ENCODE peak calls at places on chromosomes 1 and 21, in seven cellular contexts. Y is hepatocyte, O is WTC11, B is WERI-Rb-1, A is AG09319, Z is neural crest cell, J is endothelial cell of umbilical vein. V is an unnamed sample.

GRCh38 chr1:62285984-62286481 is 33.2 kb downstream of the KANK4 start:
- DNase-seq in Y (no peak), O (peak), B (no peak), A (no peak), Z (no peak), J (peak), V (no peak)

GRCh38 chr1:227998374-227999055 is 8.3 kb upstream of the WNT3A start:
- DNase-seq in Y (peak), O (no peak), B (no peak), A (no peak), Z (no peak), J (no peak), V (no peak)

GRCh38 chr1:162422662-162423375 is 10.9 kb upstream of the SH2D1B start:
- DNase-seq in Y (no peak), O (no peak), B (no peak), A (no peak), Z (no peak), J (no peak), V (no peak)

GRCh38 chr1:67166196-67166595 is at the start of gene IL23R:
- DNase-seq in Y (no peak), O (no peak), B (no peak), A (no peak), Z (no peak), J (no peak), V (no peak)

GRCh38 chr1:64041366-64042131 is 161.9 kb upstream of the UBE2U start:
- DNase-seq in Y (no peak), O (no peak), B (no peak), A (no peak), Z (no peak), J (no peak), V (no peak)

GRCh38 chr1:84259989-84260388 is 41.5 kb upstream of the SAMD13 start:
- DNase-seq in Y (no peak), O (no peak), B (no peak), A (no peak), Z (no peak), J (no peak), V (no peak)

GRCh38 chr1:100575406-100575805 is 37.5 kb downstream of the GPR88 start:
- DNase-seq in Y (no peak), O (no peak), B (no peak), A (no peak), Z (no peak), J (no peak), V (no peak)

GRCh38 chr1:918843-919242 is 4.9 kb upstream of the SAMD11 start:
- DNase-seq in Y (no peak), O (no peak), B (no peak), A (no peak), Z (no peak), J (no peak), V (no peak)

GRCh38 chr1:57307382-57307781 is 116.5 kb downstream of the DAB1 start:
- DNase-seq in Y (peak), O (peak), B (peak), A (no peak), Z (no peak), J (no peak), V (no peak)

GRCh38 chr1:63612564-63612963 is 19.4 kb downstream of the PGM1 start:
- DNase-seq in Y (peak), O (no peak), B (no peak), A (no peak), Z (no peak), J (no peak), V (no peak)

GRCh38 chr1:14451217-14451616 is 147.3 kb upstream of the KAZN start:
- DNase-seq in Y (no peak), O (no peak), B (no peak), A (no peak), Z (no peak), J (no peak), V (no peak)

GRCh38 chr1:1001631-1002300 is 1.9 kb upstream of the HES4 start:
- DNase-seq in Y (peak), O (peak), B (peak), A (no peak), Z (peak), J (peak), V (no peak)

GRCh38 chr1:112074711-112075110 is 85.2 kb upstream of the KCND3 start:
- DNase-seq in Y (no peak), O (no peak), B (no peak), A (no peak), Z (no peak), J (no peak), V (no peak)

GRCh38 chr21:39660191-39660590 is 47.5 kb downstream of the B3GALT5 start:
- DNase-seq in Y (peak), O (no peak), B (no peak), A (no peak), Z (no peak), J (peak), V (no peak)

GRCh38 chr1:2526824-2527552 is 592 bp upstream of the PANK4 start:
- DNase-seq in Y (peak), O (no peak), B (no peak), A (no peak), Z (no peak), J (no peak), V (peak)

GRCh38 chr1:2527553-2527860 is 1.1 kb upstream of the PANK4 start:
- DNase-seq in Y (no peak), O (no peak), B (no peak), A (no peak), Z (no peak), J (no peak), V (no peak)

GRCh38 chr1:2525524-2525895 is 886 bp downstream of the PANK4 start:
- DNase-seq in Y (no peak), O (no peak), B (no peak), A (no peak), Z (no peak), J (no peak), V (no peak)

GRCh38 chr1:2528016-2528415 is 1.6 kb upstream of the PANK4 start:
- DNase-seq in Y (no peak), O (no peak), B (no peak), A (no peak), Z (no peak), J (no peak), V (peak)

DNA sequence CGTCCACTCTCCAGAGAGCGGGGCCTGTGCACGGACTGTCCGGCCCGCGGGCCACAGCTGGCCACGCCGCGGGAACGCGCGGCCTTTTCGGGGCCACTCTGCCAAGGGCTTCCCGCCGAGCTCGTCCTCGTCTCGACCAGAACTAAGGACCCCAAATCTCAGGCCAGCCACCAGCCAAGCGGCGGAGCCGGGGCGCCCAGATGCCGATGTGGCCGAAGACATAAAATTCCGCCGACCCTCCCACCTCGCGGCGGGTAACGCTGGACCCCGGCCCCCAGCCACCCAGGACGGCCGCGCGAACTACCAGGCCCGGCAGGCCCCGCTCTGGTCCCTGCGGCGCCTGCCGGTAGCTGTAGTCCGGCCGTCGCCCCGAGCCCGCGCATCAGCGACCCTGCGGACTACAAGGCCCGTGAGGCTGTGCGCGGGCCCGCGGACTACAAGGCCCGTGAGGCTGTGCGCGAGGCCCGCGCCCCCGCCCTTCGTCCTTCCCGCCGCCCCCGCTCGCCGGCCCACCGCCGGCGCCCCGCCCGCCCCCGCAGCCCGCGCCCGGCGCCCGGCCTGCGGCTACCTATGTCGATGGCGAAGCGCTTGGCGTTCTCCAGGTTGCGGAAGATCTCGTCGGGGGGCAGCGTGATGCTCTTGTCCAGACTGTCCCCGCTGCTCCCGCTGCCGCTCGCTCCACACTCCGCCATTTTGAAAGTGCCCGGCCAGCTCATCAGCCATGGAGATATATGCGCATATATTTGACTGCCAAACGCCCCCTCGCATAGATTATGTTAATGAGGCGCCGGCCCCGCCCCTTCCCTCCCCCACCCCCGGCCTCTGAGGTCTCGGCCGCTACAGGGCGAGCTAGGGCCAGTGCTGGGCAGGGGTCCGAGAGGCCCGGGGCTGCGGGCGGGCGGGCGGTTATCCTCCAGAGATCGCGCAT is at the start of gene PANK4:
- DNase-seq in Y (peak), O (peak), B (peak), A (peak), Z (peak), J (peak), V (peak)
- TF ChIP-seq CTCF in Y (no peak), O (no peak), B (no peak), A (no peak), Z (no peak), J (no peak), V (no peak)

DNA sequence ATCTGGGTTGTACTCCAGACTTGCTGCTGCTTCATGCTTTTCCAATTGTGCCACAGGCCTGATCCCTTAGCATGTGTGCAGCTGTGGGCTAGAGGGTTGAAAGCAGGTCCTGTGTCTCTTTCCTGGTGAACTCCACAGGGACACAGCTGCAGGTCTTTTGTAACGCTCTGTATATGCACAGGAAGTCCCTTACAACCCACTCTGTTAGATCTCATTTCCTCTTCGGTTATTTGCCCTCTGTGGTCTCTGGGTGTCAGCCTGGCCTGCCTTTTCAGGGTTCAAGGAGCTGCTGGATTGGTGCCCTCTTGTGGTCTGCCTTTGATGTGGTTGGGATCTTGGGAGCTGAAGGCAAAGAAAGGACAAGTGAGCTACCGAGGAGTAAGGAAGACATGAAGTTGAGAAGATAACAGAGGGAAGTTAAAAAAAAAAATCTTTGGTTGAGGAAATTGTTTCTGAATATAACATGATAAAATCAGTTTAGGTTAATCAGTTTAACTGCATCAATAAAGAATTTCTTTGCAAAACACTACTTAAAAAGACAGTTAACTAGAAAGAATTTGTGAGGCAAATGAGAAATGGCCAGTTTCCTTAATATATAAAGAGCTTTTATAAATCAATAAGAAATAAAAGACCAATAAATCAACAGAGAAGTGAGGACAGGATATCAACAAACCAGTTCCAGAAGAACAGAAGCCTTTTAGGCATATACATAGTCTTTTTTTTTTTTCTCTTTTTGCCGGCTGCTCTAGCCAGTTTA is 44.1 kb downstream of the UCK2 start:
- DNase-seq in Y (peak), O (peak), B (peak), A (no peak), Z (peak), J (peak), V (no peak)
- TF ChIP-seq CTCF in Y (peak), O (no peak), B (peak), A (peak), Z (peak), J (peak), V (no peak)

GRCh38 chr1:207058878-207059867 is 6.1 kb downstream of the PFKFB2 start:
- DNase-seq in Y (no peak), O (peak), B (peak), A (no peak), Z (no peak), J (no peak), V (no peak)
- TF ChIP-seq CTCF in Y (no peak), O (no peak), B (peak), A (no peak), Z (peak), J (no peak), V (no peak)

DNA sequence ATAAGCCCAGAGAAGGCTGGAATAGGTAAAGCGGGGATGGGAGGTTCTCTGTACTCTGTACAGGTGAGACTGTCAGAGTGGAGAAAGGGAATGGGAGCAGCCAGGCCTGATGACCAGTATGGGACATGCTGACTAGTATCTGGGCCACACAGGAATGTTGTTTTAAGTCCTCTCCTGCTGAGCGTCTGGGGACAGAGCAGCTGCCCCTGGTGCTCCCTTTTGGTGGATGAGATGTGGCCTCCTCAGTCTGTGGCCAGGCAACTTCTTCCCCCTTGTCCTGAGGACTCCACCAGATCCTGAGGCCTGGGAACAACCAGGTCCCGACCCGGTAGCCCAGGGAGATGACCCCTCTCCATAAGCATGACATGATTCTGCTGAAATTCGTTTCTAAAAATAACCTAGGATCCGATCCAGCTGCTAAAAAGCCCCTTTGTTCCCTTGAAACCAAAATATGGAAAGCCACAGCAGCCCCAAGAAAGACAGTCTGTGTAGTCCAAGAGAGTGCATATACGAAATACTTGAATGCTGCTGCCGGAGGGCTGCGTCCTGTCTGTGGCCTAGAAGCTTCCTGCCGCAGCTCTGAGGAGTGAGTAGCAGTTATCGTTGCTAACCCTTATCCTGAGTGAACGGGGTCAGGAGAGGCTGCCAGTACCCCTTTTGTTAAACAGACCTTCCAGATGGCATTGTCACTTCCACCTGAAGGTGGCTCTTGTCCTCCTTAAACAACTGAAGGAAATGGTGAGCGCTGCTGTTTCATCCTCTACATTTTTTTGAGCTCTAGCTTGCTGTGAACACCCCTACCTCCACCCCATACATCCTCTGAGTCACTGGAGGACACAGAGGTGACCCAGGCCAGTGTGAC is 47.1 kb downstream of the ATP2B4 start:
- DNase-seq in Y (peak), O (no peak), B (peak), A (peak), Z (peak), J (peak), V (peak)
- TF ChIP-seq CTCF in Y (peak), O (no peak), B (peak), A (peak), Z (peak), J (no peak), V (no peak)

DNA sequence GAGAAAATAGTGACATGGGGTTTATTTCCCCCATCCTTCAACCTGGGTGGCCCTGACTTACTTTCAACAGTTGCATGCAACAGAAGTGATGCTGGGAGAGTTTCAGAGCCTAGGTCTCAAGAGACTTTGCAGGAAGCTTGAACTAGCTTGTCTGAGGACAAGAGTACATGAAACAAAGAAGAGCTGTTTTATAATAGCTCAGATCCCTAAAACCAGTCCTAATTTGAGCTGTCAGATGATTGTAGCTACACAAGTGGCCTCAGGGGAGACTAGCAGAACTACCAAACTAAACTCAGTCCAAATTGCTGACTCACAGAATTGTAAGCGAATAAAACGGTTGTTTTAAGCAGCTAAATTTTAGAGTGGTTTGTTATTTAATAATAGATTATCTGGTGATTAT is 17.1 kb downstream of the RC3H1 start:
- DNase-seq in Y (no peak), O (no peak), B (no peak), A (no peak), Z (no peak), J (no peak), V (no peak)
- TF ChIP-seq CTCF in Y (no peak), O (no peak), B (no peak), A (no peak), Z (no peak), J (no peak), V (no peak)